ENCODE peak calls at places on chromosomes 12 and 14, in four cellular contexts. Y, K, M and A are unnamed samples.

GRCh38 chr14:62692490-62693106 is 352.7 kb downstream of the KCNH5 start:
- DNase-seq in Y (no peak), K (no peak), M (no peak), A (peak)

GRCh38 chr12:131831021-131831571 is 2.9 kb downstream of the MMP17 start:
- DNase-seq in Y (no peak), K (no peak), M (peak), A (no peak)

GRCh38 chr14:63438065-63438757 is 105.0 kb downstream of the PPP2R5E start:
- DNase-seq in Y (no peak), K (peak), M (peak), A (peak)

GRCh38 chr14:66610154-66610563 is 102.2 kb downstream of the GPHN start:
- DNase-seq in Y (no peak), K (no peak), M (no peak), A (peak)

GRCh38 chr12:15982071-15982470 is 70.9 kb downstream of the DERA start:
- DNase-seq in Y (no peak), K (no peak), M (no peak), A (no peak)

GRCh38 chr12:96427269-96427729 is 27.1 kb upstream of the CDK17 start:
- DNase-seq in Y (no peak), K (no peak), M (peak), A (peak)

GRCh38 chr12:114605918-114606317 is 78.1 kb downstream of the TBX3 start:
- DNase-seq in Y (no peak), K (no peak), M (no peak), A (no peak)

GRCh38 chr12:64699504-64700115 is 59.6 kb downstream of the GNS start:
- DNase-seq in Y (no peak), K (no peak), M (no peak), A (no peak)

GRCh38 chr14:23104070-23104590 is 659 bp downstream of the CIROP start:
- DNase-seq in Y (no peak), K (no peak), M (no peak), A (no peak)